ENCODE peak calls at places on chromosomes 6 and 20, in six cellular contexts. T, G, K, Y, L and A are unnamed samples.

GRCh38 chr20:57585466-57586213 is 24.7 kb downstream of the PCK1 start:
- DNase-seq in K (no peak), Y (no peak), L (no peak), G (no peak), T (peak), A (no peak)

GRCh38 chr6:107536183-107536582 is 46.3 kb downstream of the SOBP start:
- DNase-seq in K (no peak), Y (no peak), G (no peak), L (no peak), T (no peak), A (no peak)

GRCh38 chr6:29728173-29728879 is 5.1 kb downstream of the HLA-F start:
- DNase-seq in G (no peak), T (no peak), K (no peak), Y (no peak), L (no peak), A (no peak)

GRCh38 chr6:127051571-127052260 is 66.8 kb upstream of the RSPO3 start:
- DNase-seq in G (no peak), T (no peak), K (no peak), Y (no peak), L (no peak), A (no peak)

GRCh38 chr6:139161817-139162284 is 27.0 kb downstream of the HECA start:
- DNase-seq in K (no peak), T (no peak), G (no peak), Y (no peak), L (no peak), A (no peak)

GRCh38 chr20:29497261-29497671 is 1760.2 kb upstream of the DEFB115 start:
- DNase-seq in T (peak), G (peak), K (no peak), Y (no peak), L (no peak), A (no peak)

GRCh38 chr6:142746524-142746923 is 198.5 kb downstream of the HIVEP2 start:
- DNase-seq in Y (no peak), G (no peak), L (no peak), K (peak), T (no peak), A (no peak)

GRCh38 chr6:109782401-109783046 is 91.4 kb downstream of the FIG4 start:
- DNase-seq in L (no peak), G (no peak), K (no peak), Y (no peak), T (no peak), A (no peak)

GRCh38 chr6:152375200-152375599 is 262.0 kb downstream of the SYNE1 start:
- DNase-seq in L (no peak), T (no peak), Y (no peak), K (no peak), G (no peak), A (no peak)

GRCh38 chr6:152378154-152378553 is 259.0 kb downstream of the SYNE1 start:
- DNase-seq in Y (no peak), L (no peak), T (no peak), G (no peak), K (no peak), A (no peak)

GRCh38 chr6:152380993-152381898 is 255.9 kb downstream of the SYNE1 start:
- DNase-seq in Y (no peak), T (no peak), K (peak), L (peak), G (no peak), A (peak)

GRCh38 chr6:152386131-152386530 is 251.0 kb downstream of the SYNE1 start:
- DNase-seq in G (no peak), T (no peak), K (no peak), Y (no peak), L (no peak), A (no peak)

GRCh38 chr6:152380351-152380767 is 256.8 kb downstream of the SYNE1 start:
- DNase-seq in L (no peak), K (peak), T (no peak), Y (no peak), G (no peak), A (no peak)
- H3K4me3 ChIP-seq in L (peak), K (peak), T (peak), Y (no peak), G (peak), A (peak)

GRCh38 chr6:32980488-32981038 is 12.2 kb downstream of the BRD2 start:
- DNase-seq in K (no peak), Y (no peak), L (no peak), T (no peak), G (no peak), A (no peak)
- TF ChIP-seq POLR2AphosphoS5 in K (no peak), Y (peak), L (no peak), T (peak), G (no peak), A (no peak)

GRCh38 chr20:17499041-17499440 is 32.1 kb downstream of the BFSP1 start:
- DNase-seq in T (no peak), L (no peak), Y (no peak), K (no peak), G (no peak), A (no peak)
- TF ChIP-seq POLR2A in T (no peak), L (no peak), Y (no peak), K (no peak), G (no peak), A (no peak)

DNA sequence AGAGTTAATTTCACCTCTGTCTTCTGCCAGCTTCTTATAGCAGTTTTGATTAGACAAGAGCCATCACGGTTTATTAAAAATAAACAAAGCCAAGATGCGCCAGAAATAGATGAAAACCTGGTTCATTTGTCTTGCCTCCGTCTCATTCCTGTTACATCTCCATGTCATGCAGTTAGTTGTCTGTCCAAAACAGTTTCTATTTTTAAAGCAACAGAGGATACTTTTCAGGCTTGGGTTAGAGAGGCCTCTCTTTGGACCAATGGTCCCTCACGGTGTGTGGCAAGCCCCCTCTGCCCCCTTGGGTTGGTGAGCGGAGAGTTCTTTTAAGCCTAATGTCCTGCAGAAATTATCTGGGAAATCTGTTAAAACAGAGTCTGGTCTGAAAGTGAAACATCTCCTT is 64.3 kb downstream of the ZDHHC14 start:
- DNase-seq in T (no peak), Y (no peak), G (no peak), K (no peak), L (no peak), A (no peak)
- H3K4me3 ChIP-seq in T (no peak), Y (no peak), G (peak), K (no peak), L (no peak), A (no peak)

GRCh38 chr6:27138837-27139752 is 108.4 kb upstream of the PRSS16 start:
- DNase-seq in L (peak), K (peak), Y (peak), G (no peak), T (peak), A (no peak)
- TF ChIP-seq POLR2AphosphoS5 in L (peak), K (peak), Y (peak), G (peak), T (peak), A (peak)

GRCh38 chr20:33407251-33407650 is 5.9 kb upstream of the CDK5RAP1 start:
- DNase-seq in T (no peak), G (no peak), L (no peak), K (no peak), Y (no peak), A (no peak)
- TF ChIP-seq POLR2A in T (no peak), G (no peak), L (no peak), K (no peak), Y (no peak), A (no peak)

DNA sequence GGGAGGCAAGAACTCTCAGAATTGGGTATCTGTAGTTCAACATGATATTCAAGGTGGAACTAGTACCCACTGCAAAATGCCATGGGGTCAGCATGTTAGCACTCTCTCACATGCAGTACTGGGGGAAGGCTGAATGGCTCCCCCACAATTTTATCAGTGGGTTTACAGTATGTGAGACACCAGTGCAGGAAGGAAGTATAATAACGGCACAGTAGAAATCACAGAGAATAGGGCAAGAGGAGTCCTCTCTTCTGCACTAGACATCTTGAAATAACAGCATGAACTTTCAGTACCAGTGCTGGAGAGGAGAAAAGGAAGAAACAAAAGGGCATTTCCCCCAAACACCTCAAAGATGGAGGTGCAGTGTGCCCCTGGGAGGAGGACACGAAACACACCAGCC is 1.5 kb downstream of the SLC35B2 start:
- DNase-seq in Y (no peak), T (no peak), G (no peak), K (no peak), L (no peak), A (no peak)
- H3K4me3 ChIP-seq in Y (peak), T (no peak), G (peak), K (no peak), L (peak), A (peak)

GRCh38 chr20:34578521-34579147 is 20.1 kb downstream of the MAP1LC3A start:
- DNase-seq in G (peak), K (no peak), Y (no peak), L (no peak), T (no peak), A (no peak)

GRCh38 chr20:34578040-34578439 is 19.5 kb downstream of the MAP1LC3A start:
- DNase-seq in K (no peak), T (no peak), G (no peak), Y (no peak), L (no peak), A (no peak)

GRCh38 chr20:34580588-34580940 is 22.0 kb downstream of the MAP1LC3A start:
- DNase-seq in K (no peak), Y (no peak), G (peak), T (no peak), L (no peak), A (no peak)

GRCh38 chr20:34579936-34580587 is 21.5 kb downstream of the MAP1LC3A start:
- DNase-seq in Y (no peak), L (peak), K (no peak), T (no peak), G (peak), A (no peak)

GRCh38 chr20:34579191-34579661 is 20.7 kb downstream of the MAP1LC3A start:
- DNase-seq in G (peak), T (no peak), L (peak), Y (no peak), K (peak), A (no peak)
- TF ChIP-seq POLR2AphosphoS5 in G (peak), T (no peak), L (peak), Y (no peak), K (no peak), A (no peak)